ENCODE peak calls at places on chromosomes 6 and 20, in six cellular contexts. Z is heart left ventricle, P is HL-60, R is upper lobe of right lung, Y is dorsolateral prefrontal cortex, L is astrocyte of the spinal cord. F is an unnamed sample.

GRCh38 chr20:32231847-32232246 is 24.2 kb downstream of the POFUT1 start:
- DNase-seq in P (no peak), L (peak), Y (no peak), R (no peak), Z (no peak), F (no peak)

GRCh38 chr6:86913795-86914194 is 23.5 kb upstream of the HTR1E start:
- DNase-seq in R (no peak), Y (no peak), L (no peak), P (no peak), Z (no peak), F (no peak)

GRCh38 chr20:2167122-2167521 is 65.5 kb downstream of the STK35 start:
- DNase-seq in P (no peak), R (no peak), Z (no peak), L (no peak), Y (no peak), F (no peak)

GRCh38 chr20:63265891-63266515 is 6.6 kb upstream of the ARFGAP1 start:
- DNase-seq in Y (no peak), L (no peak), Z (no peak), R (no peak), P (no peak), F (no peak)

GRCh38 chr6:17413313-17413750 is 19.9 kb downstream of the CAP2 start:
- DNase-seq in Z (no peak), Y (peak), P (no peak), L (peak), R (no peak), F (peak)

GRCh38 chr6:18147616-18148015 is 7.3 kb downstream of the TPMT start:
- DNase-seq in P (no peak), Y (no peak), R (no peak), L (no peak), Z (no peak), F (no peak)

GRCh38 chr6:31558631-31559500 is 11.5 kb downstream of the NFKBIL1 start:
- DNase-seq in R (peak), Z (no peak), P (peak), L (no peak), Y (peak), F (no peak)

GRCh38 chr6:87737948-87738347 is 35.9 kb upstream of the AKIRIN2 start:
- DNase-seq in L (no peak), P (no peak), Z (no peak), Y (no peak), R (no peak), F (no peak)

GRCh38 chr20:364905-365794 is 15.4 kb upstream of the TRIB3 start:
- DNase-seq in L (no peak), Y (no peak), R (no peak), Z (no peak), P (no peak), F (peak)

GRCh38 chr6:16669227-16669626 is 92.0 kb downstream of the ATXN1 start:
- DNase-seq in Y (no peak), P (no peak), R (no peak), L (peak), Z (no peak), F (peak)

GRCh38 chr20:3543901-3544507 is 73.2 kb downstream of the ATRN start:
- DNase-seq in R (no peak), P (no peak), Y (no peak), Z (no peak), L (peak), F (peak)

GRCh38 chr6:39280247-39280731 is 33.9 kb downstream of the KCNK17 start:
- DNase-seq in P (no peak), Y (no peak), L (no peak), R (peak), Z (no peak), F (peak)

GRCh38 chr6:157561929-157562810 is 181.2 kb downstream of the ZDHHC14 start:
- DNase-seq in Y (no peak), P (no peak), Z (no peak), L (no peak), R (no peak), F (no peak)

GRCh38 chr6:105319331-105319730 is 83.6 kb downstream of the PREP start:
- DNase-seq in R (no peak), L (peak), Z (no peak), Y (no peak), P (no peak), F (peak)

GRCh38 chr6:5179917-5180316 is 80.8 kb downstream of the LYRM4 start:
- DNase-seq in R (no peak), Z (no peak), Y (no peak), L (no peak), P (no peak), F (no peak)

GRCh38 chr6:26204332-26205160 is 117.3 kb downstream of the HFE start:
- DNase-seq in R (peak), Y (peak), Z (peak), L (peak), P (peak), F (peak)

GRCh38 chr6:14369717-14370116 is 252.1 kb downstream of the CD83 start:
- DNase-seq in R (no peak), Y (no peak), Z (no peak), L (no peak), P (no peak), F (no peak)

GRCh38 chr6:121897337-121897760 is 461.9 kb downstream of the GJA1 start:
- DNase-seq in Z (no peak), Y (no peak), R (no peak), P (no peak), L (peak), F (peak)

GRCh38 chr6:40410792-40411191 is 176.4 kb downstream of the LRFN2 start:
- DNase-seq in Y (no peak), L (no peak), P (no peak), R (no peak), Z (no peak), F (no peak)

GRCh38 chr20:63273635-63274380 is 1.2 kb downstream of the ARFGAP1 start:
- DNase-seq in Y (no peak), L (peak), Z (no peak), R (no peak), P (no peak), F (peak)

GRCh38 chr20:37471741-37472235 is 49.3 kb upstream of the NNAT start:
- DNase-seq in R (no peak), Y (no peak), L (no peak), Z (no peak), P (no peak), F (no peak)

GRCh38 chr6:141326426-141326825 is 806.3 kb upstream of the GJE1 start:
- DNase-seq in P (no peak), Z (peak), R (no peak), L (peak), Y (peak), F (peak)

GRCh38 chr6:131931063-131931745 is 20.0 kb downstream of the CCN2 start:
- DNase-seq in P (no peak), R (no peak), Z (no peak), Y (no peak), L (no peak), F (no peak)

GRCh38 chr20:4973330-4974097 is 27.8 kb downstream of the SLC23A2 start:
- DNase-seq in Y (no peak), R (peak), P (peak), Z (no peak), L (peak), F (peak)

GRCh38 chr6:119148825-119149525 is 70.5 kb upstream of the FAM184A start:
- DNase-seq in R (no peak), Y (no peak), P (no peak), L (peak), Z (no peak), F (no peak)

GRCh38 chr20:21099653-21100589 is 6.2 kb downstream of the LINC00237 start:
- DNase-seq in P (peak), L (no peak), R (peak), Y (peak), Z (peak), F (peak)

DNA sequence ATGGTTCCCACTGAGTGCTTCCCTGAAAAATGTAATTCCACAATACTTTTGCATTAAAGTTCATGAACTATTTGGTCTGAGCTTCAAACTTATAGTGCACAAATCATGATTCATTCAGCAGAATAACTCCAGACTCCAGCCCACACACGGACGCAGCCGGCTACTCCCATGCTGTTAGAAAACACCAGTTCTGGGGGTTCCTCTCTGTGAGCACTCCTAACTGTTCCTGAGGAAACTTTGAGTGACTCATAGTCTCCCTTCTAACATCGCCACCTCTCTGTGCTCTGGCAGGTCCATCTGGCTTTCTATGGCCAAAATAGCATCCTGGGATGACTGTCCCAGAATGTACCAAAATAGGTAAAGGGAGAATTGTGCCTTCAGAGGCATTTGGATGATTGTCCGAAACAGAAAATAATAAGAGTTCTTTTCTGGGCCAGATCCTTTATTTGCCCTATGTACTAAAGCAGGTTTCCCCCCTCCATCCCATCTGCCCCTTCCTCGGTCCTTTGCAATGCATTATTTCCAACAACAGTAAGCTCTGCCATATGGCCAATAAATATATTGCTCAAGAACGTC is 32.3 kb upstream of the LY86 start:
- DNase-seq in P (peak), L (no peak), R (no peak), Y (peak), Z (no peak), F (no peak)
- H3K4me3 ChIP-seq in P (no peak), L (no peak), R (no peak), Y (no peak), Z (no peak), F (no peak)

GRCh38 chr6:30258204-30258603 is 45.0 kb upstream of the TRIM26 start:
- DNase-seq in Z (no peak), R (no peak), L (no peak), Y (no peak), P (no peak), F (no peak)

GRCh38 chr6:30260036-30260504 is 46.9 kb upstream of the TRIM26 start:
- DNase-seq in P (no peak), R (peak), L (no peak), Y (peak), Z (no peak), F (peak)

GRCh38 chr6:30263734-30264133 is 50.5 kb upstream of the TRIM26 start:
- DNase-seq in L (peak), Z (no peak), Y (no peak), P (no peak), R (no peak), F (peak)

GRCh38 chr6:30264731-30265130 is 51.5 kb upstream of the TRIM26 start:
- DNase-seq in R (no peak), P (no peak), L (no peak), Z (no peak), Y (no peak), F (no peak)

GRCh38 chr6:30259140-30260035 is 46.2 kb upstream of the TRIM26 start:
- DNase-seq in R (peak), L (peak), Z (peak), P (no peak), Y (peak), F (peak)
- TF ChIP-seq CTCF in R (peak), L (peak), Z (peak), P (no peak), Y (peak), F (peak)

DNA sequence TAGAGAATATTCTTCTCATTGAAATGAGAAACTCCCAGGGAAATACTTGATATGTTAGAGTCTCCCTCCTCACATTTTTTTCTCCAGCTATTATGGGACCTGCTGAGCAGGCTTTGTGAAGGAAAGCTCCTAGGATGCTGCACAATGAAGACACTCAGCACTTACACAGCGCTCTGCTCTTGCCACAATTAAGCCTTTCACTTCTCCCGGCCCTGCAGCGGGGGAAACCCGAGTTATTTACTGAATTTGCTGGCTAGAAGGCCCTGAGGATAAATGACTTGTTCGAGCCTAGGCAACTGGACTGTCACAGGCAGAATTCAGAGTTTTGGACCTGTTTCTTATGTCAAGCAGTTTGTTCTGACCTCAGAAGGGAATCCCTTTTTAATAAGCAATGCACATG is 102.0 kb downstream of the MAP3K7 start:
- DNase-seq in R (no peak), Y (peak), L (no peak), Z (no peak), P (no peak), F (no peak)
- H3K4me3 ChIP-seq in R (no peak), Y (no peak), L (no peak), Z (no peak), P (no peak), F (no peak)

GRCh38 chr6:6843777-6844176 is 255.3 kb downstream of the LY86 start:
- DNase-seq in P (no peak), Z (no peak), L (no peak), Y (no peak), R (no peak), F (no peak)

GRCh38 chr6:6841571-6841970 is 253.1 kb downstream of the LY86 start:
- DNase-seq in R (no peak), L (no peak), P (no peak), Y (no peak), Z (no peak), F (no peak)

GRCh38 chr6:6842301-6842700 is 253.8 kb downstream of the LY86 start:
- DNase-seq in Y (no peak), L (no peak), P (no peak), R (no peak), Z (no peak), F (peak)

GRCh38 chr6:6844451-6844974 is 256.0 kb downstream of the LY86 start:
- DNase-seq in Z (no peak), Y (no peak), L (no peak), P (no peak), R (no peak), F (no peak)

DNA sequence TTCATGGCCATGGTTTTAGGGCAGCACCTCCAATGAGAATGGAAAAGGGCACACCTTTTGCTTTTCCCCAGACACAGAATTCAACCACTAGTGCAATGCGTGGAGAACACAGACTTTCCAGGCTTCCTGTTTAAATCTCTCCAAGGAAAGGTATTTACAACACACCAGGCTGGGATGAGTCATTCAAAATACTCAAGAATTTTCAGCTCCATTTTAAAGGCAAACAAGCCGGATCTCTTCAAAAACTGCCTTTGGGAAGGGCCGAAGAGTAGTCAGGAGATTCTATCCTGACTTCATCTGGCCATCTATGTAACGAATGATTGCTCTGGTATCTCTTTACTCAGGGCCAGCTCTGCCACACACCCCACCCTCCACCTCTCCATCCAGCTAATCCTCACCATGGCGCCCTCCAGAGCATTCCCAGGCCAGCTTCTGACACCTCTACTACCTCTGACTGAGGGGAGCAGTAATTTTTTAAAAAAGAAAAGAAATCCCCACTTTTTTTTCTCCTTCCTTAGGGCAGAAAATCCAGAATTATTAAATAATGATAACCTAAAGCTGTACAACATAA is 254.6 kb downstream of the LY86 start:
- DNase-seq in L (peak), Z (no peak), R (no peak), P (no peak), Y (no peak), F (peak)
- TF ChIP-seq CTCF in L (no peak), Z (no peak), R (no peak), P (no peak), Y (no peak), F (no peak)

DNA sequence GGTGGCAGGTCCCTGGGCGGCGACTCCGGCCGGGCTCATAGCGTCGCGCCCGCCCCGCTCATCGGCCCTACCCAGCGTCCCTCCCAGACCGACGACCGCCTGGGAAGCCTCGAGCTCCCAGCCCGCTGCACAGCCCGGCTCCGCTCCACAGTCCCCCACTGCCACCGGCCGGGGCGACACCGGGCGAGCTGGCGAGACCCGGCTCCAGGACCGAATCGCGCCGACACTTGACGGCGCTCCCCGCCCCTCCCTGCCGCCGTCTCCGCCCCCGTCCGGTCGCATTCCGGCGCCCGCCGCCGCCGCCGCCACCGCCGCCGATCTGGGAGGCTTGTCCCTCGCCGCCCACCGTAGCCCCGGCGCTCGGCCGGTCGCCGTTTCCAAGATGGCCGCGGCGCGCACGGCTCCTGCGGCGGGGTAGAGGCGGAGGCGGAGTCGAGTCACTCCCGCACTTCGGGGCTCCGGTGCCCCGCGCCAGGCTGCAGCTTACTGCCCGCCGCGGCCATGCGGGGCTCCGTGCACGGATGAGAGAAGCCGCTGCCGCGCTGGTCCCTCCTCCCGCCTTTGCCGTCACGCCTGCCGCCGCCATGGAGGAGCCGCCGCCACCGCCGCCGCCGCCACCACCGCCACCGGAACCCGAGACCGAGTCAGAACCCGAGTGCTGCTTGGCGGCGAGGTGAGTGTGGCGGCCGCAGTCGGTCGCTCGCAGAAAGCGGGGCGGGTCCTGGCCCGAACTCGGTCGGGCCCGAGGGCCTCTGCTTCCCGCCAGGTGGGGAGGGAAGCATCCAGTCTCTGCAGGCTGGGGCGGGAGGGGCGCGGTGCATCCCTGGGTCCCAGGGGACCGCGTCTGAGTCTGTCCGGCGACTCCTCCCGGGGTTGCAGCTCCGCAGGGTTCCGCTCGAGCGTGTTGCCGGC is at the start of gene MAP3K4:
- DNase-seq in R (peak), P (peak), Y (peak), L (peak), Z (peak), F (peak)
- H3K4me3 ChIP-seq in R (peak), P (peak), Y (peak), L (peak), Z (peak), F (peak)

DNA sequence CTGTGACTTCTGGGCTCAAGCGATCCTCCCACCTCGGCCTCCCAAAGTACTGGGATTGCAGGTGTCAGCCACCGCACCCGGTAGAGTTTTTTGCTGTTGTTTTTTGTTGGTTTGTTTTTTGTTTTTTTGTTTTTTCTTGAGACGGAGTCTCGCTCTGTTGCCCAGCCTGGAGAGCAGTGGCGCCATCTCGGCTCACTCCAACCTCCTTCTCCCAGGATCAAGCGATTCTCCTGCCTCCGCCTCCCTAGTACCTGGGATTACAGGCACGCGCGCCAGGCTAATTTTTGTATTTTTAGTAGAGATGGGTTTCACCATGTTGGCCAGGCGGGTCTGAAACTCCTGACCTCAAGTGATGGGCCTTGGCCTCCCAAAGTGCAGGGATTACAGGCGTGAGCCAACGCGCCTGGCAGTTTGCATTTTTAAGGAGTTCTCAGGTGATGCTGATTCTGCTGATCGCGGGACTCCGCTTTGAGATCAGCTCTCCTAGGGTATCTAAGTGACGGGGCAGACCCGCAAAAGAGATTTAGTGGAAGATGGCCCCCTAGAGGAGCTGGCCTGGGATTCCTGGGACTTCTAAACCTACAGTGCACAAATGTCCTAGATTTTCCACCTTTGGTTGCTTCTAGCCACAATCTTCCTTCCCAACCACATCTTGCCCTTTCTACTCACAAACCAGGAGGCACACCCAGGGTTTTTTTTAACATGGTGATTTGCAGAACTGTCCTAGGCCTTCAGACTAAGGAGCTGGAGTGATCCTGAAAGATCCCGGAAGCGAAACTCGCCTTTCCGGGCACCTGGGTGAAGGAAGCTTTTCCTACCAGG is 45.2 kb downstream of the DPPA5 start:
- DNase-seq in Z (no peak), L (peak), P (no peak), Y (no peak), R (no peak), F (peak)
- TF ChIP-seq CTCF in Z (no peak), L (peak), P (no peak), Y (no peak), R (no peak), F (peak)

F was measured in epithelial cell of esophagus.